ENCODE peak calls at places on chromosomes 3 and 15, in nine cellular contexts. G is frontal cortex, V is amniotic stem cell, A is occipital lobe, Z is KBM-7, E is NCI-H1694 treated with DMSO at 0.1 percent for 48 hours, D is germinal center, O is SK-N-MC, L is heart right ventricle. H is an unnamed sample.

GRCh38 chr3:173709026-173709425 is 311.5 kb downstream of the NLGN1 start:
- DNase-seq in G (no peak), V (no peak), A (no peak), Z (no peak), E (no peak), D (no peak), O (no peak), L (no peak), H (no peak)

GRCh38 chr15:77311618-77312398 is 108.1 kb downstream of the PEAK1 start:
- DNase-seq in G (no peak), V (no peak), A (no peak), Z (no peak), E (no peak), D (no peak), O (no peak), L (no peak), H (no peak)

GRCh38 chr3:108403921-108404320 is 106.5 kb downstream of the MYH15 start:
- DNase-seq in G (no peak), V (no peak), A (no peak), Z (no peak), E (no peak), D (no peak), O (no peak), L (no peak), H (no peak)

GRCh38 chr3:30293621-30294240 is 312.7 kb upstream of the TGFBR2 start:
- DNase-seq in G (no peak), V (no peak), A (no peak), Z (no peak), E (no peak), D (no peak), O (no peak), L (no peak), H (no peak)

GRCh38 chr3:182948305-182948704 is 32.0 kb downstream of the DCUN1D1 start:
- DNase-seq in G (no peak), V (no peak), A (no peak), Z (no peak), E (no peak), D (no peak), O (no peak), L (no peak), H (no peak)

GRCh38 chr3:55163421-55163820 is 235.6 kb upstream of the LRTM1 start:
- DNase-seq in G (no peak), V (no peak), A (no peak), Z (no peak), E (no peak), D (no peak), O (no peak), L (no peak), H (no peak)

GRCh38 chr3:50687127-50687751 is 12.5 kb downstream of the DOCK3 start:
- DNase-seq in G (no peak), V (no peak), A (no peak), Z (no peak), E (no peak), D (no peak), O (no peak), L (no peak), H (peak; percentile 66)

GRCh38 chr15:79436037-79436780 is 4.1 kb downstream of the MINAR1 start:
- DNase-seq in G (no peak), V (no peak), A (no peak), Z (no peak), E (no peak), D (no peak), O (no peak), L (no peak), H (no peak)

GRCh38 chr15:24848050-24848449 is 106.7 kb upstream of the SNRPN start:
- DNase-seq in G (peak; percentile 42), V (no peak), A (no peak), Z (no peak), E (no peak), D (no peak), O (no peak), L (peak; percentile 47), H (peak; percentile 31)

GRCh38 chr3:168249048-168249538 is 153.4 kb upstream of the GOLIM4 start:
- DNase-seq in G (peak; percentile 17), V (no peak), A (no peak), Z (peak; percentile 42), E (no peak), D (no peak), O (no peak), L (no peak), H (peak; percentile 4)

GRCh38 chr3:193711964-193712598 is 119.1 kb downstream of the OPA1 start:
- DNase-seq in G (no peak), V (no peak), A (no peak), Z (no peak), E (no peak), D (no peak), O (no peak), L (no peak), H (no peak)

GRCh38 chr3:156148946-156149348 is 28.6 kb downstream of the KCNAB1 start:
- DNase-seq in G (peak; percentile 7), V (no peak), A (no peak), Z (peak; percentile 47), E (no peak), D (no peak), O (no peak), L (no peak), H (peak; percentile 40)

GRCh38 chr3:42067324-42067723 is 23.8 kb upstream of the TRAK1 start:
- DNase-seq in G (no peak), V (peak; percentile 34), A (no peak), Z (no peak), E (no peak), D (peak; percentile 70), O (no peak), L (no peak), H (no peak)

GRCh38 chr3:68007621-68008226 is 353.3 kb upstream of the SUCLG2 start:
- DNase-seq in G (no peak), V (no peak), A (peak; percentile 40), Z (no peak), E (no peak), D (no peak), O (no peak), L (no peak), H (peak; percentile 39)

GRCh38 chr3:131349454-131349853 is 32.1 kb upstream of the NUDT16 start:
- DNase-seq in G (no peak), V (no peak), A (no peak), Z (no peak), E (no peak), D (no peak), O (no peak), L (no peak), H (no peak)

GRCh38 chr3:113354307-113354706 is 87.0 kb downstream of the CFAP44 start:
- DNase-seq in G (no peak), V (no peak), A (no peak), Z (no peak), E (no peak), D (no peak), O (no peak), L (no peak), H (no peak)

GRCh38 chr3:45597166-45597565 is 2.6 kb downstream of the LIMD1 start:
- DNase-seq in G (no peak), V (no peak), A (no peak), Z (no peak), E (no peak), D (no peak), O (no peak), L (no peak), H (no peak)

H was measured in Ammon's horn.